ENCODE peak calls at places on chromosome X, in five cellular contexts. K, F, I, U and L are unnamed samples. For H3K4me1, the result is how much of the 10 kb centered on the place peaks cover.

GRCh38 chrX:154298312-154298711 is 2.7 kb downstream of the TKTL1 start:
- DNase-seq in U (no peak), K (no peak), F (no peak), I (no peak), L (no peak)

GRCh38 chrX:102995316-102995715 is 58.2 kb downstream of the RAB40AL start:
- DNase-seq in F (no peak), U (no peak), I (no peak), K (no peak), L (no peak)

GRCh38 chrX:113470166-113470565 is 629.5 kb upstream of the AMOT start:
- DNase-seq in K (no peak), U (no peak), I (no peak), F (no peak), L (no peak)

GRCh38 chrX:16946361-16946964 is at the start of gene REPS2:
- DNase-seq in F (no peak), U (peak), K (peak), I (peak), L (peak)

GRCh38 chrX:102837843-102838242 is 99.2 kb upstream of the RAB40AL start:
- DNase-seq in I (no peak), F (no peak), K (no peak), U (no peak), L (no peak)

GRCh38 chrX:23742174-23742692 is 843 bp downstream of the ACOT9 start:
- DNase-seq in U (peak), F (no peak), I (peak), K (peak), L (peak)

GRCh38 chrX:45557390-45557789 is 356.7 kb upstream of the DIPK2B start:
- DNase-seq in K (no peak), F (no peak), U (no peak), I (no peak), L (no peak)

GRCh38 chrX:77668391-77669237 is 117.4 kb downstream of the ATRX start:
- DNase-seq in F (no peak), U (no peak), I (peak), K (peak), L (no peak)

GRCh38 chrX:19342331-19342906 is 1.3 kb upstream of the PDHA1 start:
- DNase-seq in K (no peak), U (no peak), I (peak), F (no peak), L (no peak)

GRCh38 chrX:119482041-119482440 is 13.8 kb downstream of the SLC25A5 start:
- DNase-seq in F (no peak), K (no peak), I (no peak), U (no peak), L (no peak)

GRCh38 chrX:72255445-72255844 is 16.6 kb upstream of the ERCC6L start:
- DNase-seq in F (no peak), U (no peak), I (no peak), K (no peak), L (no peak)

GRCh38 chrX:43813898-43814297 is 68.4 kb downstream of the MAOB start:
- DNase-seq in K (no peak), I (peak), F (no peak), U (no peak), L (no peak)

GRCh38 chrX:134460861-134461218 is 875 bp downstream of the HPRT1 start:
- DNase-seq in I (peak), K (no peak), F (no peak), U (no peak), L (no peak)

GRCh38 chrX:109855501-109855900 is 122.4 kb upstream of the ACSL4 start:
- DNase-seq in U (no peak), F (no peak), I (no peak), K (peak), L (no peak)

GRCh38 chrX:153719238-153719637 is 4.9 kb downstream of the BCAP31 start:
- DNase-seq in F (no peak), K (no peak), U (no peak), I (no peak), L (no peak)

GRCh38 chrX:139563251-139563650 is 32.7 kb downstream of the F9 start:
- DNase-seq in F (no peak), K (no peak), U (no peak), I (no peak), L (no peak)

GRCh38 chrX:53086464-53086863 is 4.3 kb downstream of the TSPYL2 start:
- DNase-seq in I (no peak), F (no peak), U (no peak), K (no peak), L (no peak)

GRCh38 chrX:153688900-153689590 is 1.3 kb downstream of the SLC6A8 start:
- DNase-seq in I (peak), K (no peak), F (no peak), U (no peak), L (peak)

GRCh38 chrX:8711401-8711800 is 20.5 kb downstream of the ANOS1 start:
- DNase-seq in F (no peak), K (no peak), U (no peak), I (no peak), L (no peak)

GRCh38 chrX:54325077-54325476 is 32.8 kb downstream of the WNK3 start:
- DNase-seq in K (no peak), F (no peak), U (no peak), I (no peak), L (no peak)

GRCh38 chrX:84188320-84188834 is 378 bp upstream of the RPS6KA6 start:
- DNase-seq in I (no peak), K (no peak), U (peak), F (no peak), L (peak)

GRCh38 chrX:68807818-68808217 is 21.0 kb upstream of the EFNB1 start:
- DNase-seq in U (no peak), F (no peak), I (peak), K (no peak), L (no peak)

GRCh38 chrX:51743179-51743957 is at the start of gene GSPT2:
- DNase-seq in F (peak), I (peak), U (peak), K (no peak), L (peak)

GRCh38 chrX:19373034-19373891 is 29.5 kb downstream of the PDHA1 start:
- DNase-seq in K (no peak), U (no peak), F (no peak), I (no peak), L (no peak)

GRCh38 chrX:81174286-81174685 is 27.4 kb downstream of the HMGN5 start:
- DNase-seq in F (no peak), U (no peak), K (peak), I (peak), L (no peak)

GRCh38 chrX:56385336-56385735 is 153.2 kb downstream of the KLF8 start:
- DNase-seq in F (no peak), U (no peak), K (no peak), I (no peak), L (no peak)

GRCh38 chrX:110987292-110987691 is 108.7 kb upstream of the PAK3 start:
- DNase-seq in U (no peak), K (no peak), I (peak), F (no peak), L (no peak)

GRCh38 chrX:20315140-20315539 is 48.4 kb upstream of the RPS6KA3 start:
- DNase-seq in K (no peak), F (peak), I (no peak), U (no peak), L (no peak)

GRCh38 chrX:33686105-33686504 is 446.0 kb downstream of the FAM47A start:
- DNase-seq in F (no peak), I (no peak), U (no peak), K (no peak), L (no peak)

GRCh38 chrX:17028381-17028780 is 81.9 kb downstream of the REPS2 start:
- DNase-seq in I (no peak), K (no peak), U (no peak), F (no peak), L (no peak)

GRCh38 chrX:40107291-40108083 is 9.7 kb upstream of the BCOR start:
- DNase-seq in K (no peak), U (no peak), F (no peak), I (peak), L (peak)

GRCh38 chrX:26649534-26649933 is 433.6 kb downstream of the MAGEB5 start:
- DNase-seq in U (no peak), K (peak), I (peak), F (no peak), L (peak)

GRCh38 chrX:40080896-40081678 is 16.7 kb downstream of the BCOR start:
- DNase-seq in U (no peak), I (no peak), K (no peak), F (no peak), L (no peak)

DNA sequence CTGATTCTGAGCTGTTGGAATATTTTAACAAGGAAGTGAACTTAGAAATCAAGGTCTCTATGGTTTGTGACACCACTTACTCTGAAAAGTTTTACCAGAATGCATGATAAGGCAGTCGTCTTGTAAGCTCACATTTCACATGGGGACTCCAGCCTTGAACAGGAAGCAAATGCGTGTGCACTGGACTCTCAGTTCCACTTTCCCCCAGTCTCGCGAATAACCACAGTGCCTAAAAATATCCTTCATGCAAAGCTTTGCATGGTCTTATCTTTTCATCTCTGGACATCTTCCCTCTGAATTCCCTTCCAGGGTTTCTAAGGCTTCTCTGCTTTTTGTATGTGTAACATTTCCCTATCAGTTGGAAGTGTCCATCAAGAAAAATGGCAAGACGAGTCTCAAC is 581.8 kb downstream of the NLGN4X start:
- DNase-seq in F (peak), I (no peak), U (no peak), K (no peak), L (no peak)
- H3K4me1 ChIP-seq in F (under half), I (under half), U (under half), K (under half), L (under half)

DNA sequence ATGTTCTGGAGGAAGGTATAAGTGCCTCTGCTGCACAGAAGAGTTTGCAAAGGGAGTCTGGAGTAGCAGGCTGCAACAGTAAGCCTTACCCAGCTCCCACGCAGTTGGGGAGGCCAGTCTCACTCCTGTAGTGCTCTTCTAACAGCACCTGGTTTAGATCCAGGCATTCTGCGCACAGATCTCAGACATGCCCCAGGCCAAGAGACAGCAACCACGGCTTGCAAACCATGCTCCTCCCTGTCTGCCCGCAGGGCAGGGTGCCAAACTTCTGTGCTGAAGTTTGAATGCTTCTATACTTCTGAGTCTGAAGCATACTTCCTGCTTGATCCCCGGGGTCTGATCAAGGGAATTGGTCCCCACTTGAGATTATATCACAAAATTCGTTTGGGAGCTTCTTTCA is 106.3 kb downstream of the LINC00632 start:
- DNase-seq in I (no peak), U (no peak), K (no peak), F (no peak), L (no peak)
- TF ChIP-seq GABPA in I (no peak), U (no peak), K (no peak), F (no peak), L (no peak)

GRCh38 chrX:46910415-46910814 is 1.8 kb upstream of the JADE3 start:
- DNase-seq in K (no peak), U (no peak), I (no peak), F (no peak), L (no peak)

GRCh38 chrX:46912673-46913491 is 661 bp downstream of the JADE3 start:
- DNase-seq in K (peak), U (no peak), F (no peak), I (peak), L (peak)

GRCh38 chrX:46916273-46916672 is 4.1 kb downstream of the JADE3 start:
- DNase-seq in U (no peak), I (no peak), F (no peak), K (no peak), L (no peak)

GRCh38 chrX:46912098-46912672 is at the start of gene JADE3:
- DNase-seq in I (peak), U (peak), K (peak), F (no peak), L (peak)

DNA sequence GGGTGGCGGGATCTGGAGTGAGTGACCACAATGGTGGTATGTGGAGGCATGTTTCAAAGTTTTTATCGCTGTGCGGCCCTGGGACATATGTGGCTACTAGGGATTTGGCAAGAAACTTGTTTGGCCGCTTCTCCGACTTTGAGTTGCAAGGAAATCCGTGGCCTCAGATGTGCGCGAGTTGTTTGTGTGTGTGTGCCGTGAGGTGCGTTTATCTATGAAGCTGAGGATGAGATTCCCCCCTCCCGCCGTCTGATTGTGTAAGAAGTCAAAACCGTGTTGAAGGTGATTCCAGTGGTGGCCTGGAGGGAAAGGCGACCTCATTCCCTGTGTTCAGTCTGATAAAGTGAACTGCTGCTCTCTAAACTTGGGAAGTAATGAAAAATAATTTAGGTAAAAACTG is 1.5 kb downstream of the JADE3 start:
- DNase-seq in I (peak), K (peak), F (no peak), U (no peak), L (peak)
- TF ChIP-seq USF2 in I (no peak), K (no peak), F (no peak), U (no peak), L (no peak)

GRCh38 chrX:124215786-124216185 is 116.7 kb upstream of the TEX13D start:
- DNase-seq in U (no peak), I (no peak), K (no peak), F (no peak), L (no peak)
- H3K4me1 ChIP-seq in U (under half), I (under half), K (under half), F (under half), L (under half)

DNA sequence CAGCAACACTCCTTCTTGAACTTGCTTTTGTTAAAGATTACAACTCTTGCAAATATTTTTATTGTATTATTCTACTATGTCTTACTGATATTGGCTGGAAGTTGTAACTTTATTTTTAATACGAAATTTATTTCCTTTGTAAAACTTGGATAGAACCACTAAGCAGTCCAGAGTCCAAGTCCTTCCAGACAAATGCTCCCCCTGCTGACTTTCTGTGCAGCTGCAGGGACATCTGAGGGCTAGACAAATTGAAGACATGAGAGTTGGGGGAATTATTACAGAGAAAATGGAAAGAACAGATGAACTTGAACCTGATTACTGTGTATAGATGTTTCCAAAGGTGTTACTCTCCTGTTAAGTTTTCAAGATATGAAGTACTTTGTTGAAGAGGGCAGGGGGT is 238.8 kb downstream of the GRIA3 start:
- DNase-seq in U (no peak), K (peak), F (no peak), I (peak), L (peak)
- TF ChIP-seq GABPA in U (no peak), K (no peak), F (no peak), I (no peak), L (no peak)

DNA sequence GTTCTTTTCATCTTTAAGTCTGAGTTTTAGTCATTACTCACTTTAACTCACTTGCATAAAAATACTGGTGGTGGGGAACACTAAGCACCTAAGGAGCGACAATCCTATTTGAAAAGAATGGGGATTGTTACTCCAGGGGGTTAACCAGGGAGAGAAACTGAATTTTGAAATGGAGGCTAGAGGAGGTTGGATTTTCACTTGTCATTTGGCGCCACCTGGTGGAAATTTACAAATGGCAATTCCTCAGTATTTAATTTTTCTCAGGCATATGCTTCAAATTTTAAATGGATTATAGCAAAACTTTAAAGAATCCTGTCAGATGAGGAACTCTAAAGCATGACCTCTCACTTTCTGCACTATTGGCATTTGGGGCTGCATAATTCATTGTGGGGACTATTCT is 2.7 kb upstream of the GEMIN8 start:
- DNase-seq in I (peak), F (no peak), U (no peak), K (peak), L (peak)
- TF ChIP-seq USF2 in I (no peak), F (no peak), U (no peak), K (no peak), L (no peak)

GRCh38 chrX:123924181-123924580 is 37.3 kb upstream of the STAG2 start:
- DNase-seq in U (no peak), I (no peak), F (no peak), K (no peak), L (no peak)
- H3K4me1 ChIP-seq in U (under half), I (under half), F (under half), K (under half), L (under half)

DNA sequence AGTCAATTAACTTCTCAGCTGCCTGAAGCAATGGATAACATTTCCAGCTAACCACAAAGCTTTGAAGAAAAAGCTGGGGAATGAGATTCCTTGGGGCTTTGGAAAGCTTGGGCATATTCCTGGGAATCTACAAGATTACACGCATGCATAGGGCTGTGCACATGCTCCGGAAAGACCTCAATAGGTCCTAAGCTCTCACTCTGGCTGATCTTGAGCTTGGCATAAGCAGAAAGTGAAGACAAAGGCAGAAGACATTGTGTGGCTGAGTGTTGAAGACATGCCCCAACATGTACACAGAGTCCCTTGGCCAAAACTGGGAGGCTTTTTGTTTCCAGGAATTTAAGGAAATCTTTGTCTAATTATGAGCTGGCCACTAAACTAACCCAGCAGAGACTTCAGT is 31.2 kb downstream of the ATG4A start:
- DNase-seq in I (no peak), F (no peak), K (no peak), U (no peak), L (no peak)
- TF ChIP-seq GABPA in I (no peak), F (no peak), K (no peak), U (no peak), L (no peak)

GRCh38 chrX:12950851-12951589 is 23.9 kb upstream of the TMSB4X start:
- DNase-seq in F (peak), I (peak), U (no peak), K (peak), L (peak)

GRCh38 chrX:12948495-12948894 is 26.4 kb upstream of the TMSB4X start:
- DNase-seq in K (no peak), I (no peak), U (no peak), F (no peak), L (no peak)

GRCh38 chrX:12949205-12949926 is 25.5 kb upstream of the TMSB4X start:
- DNase-seq in F (peak), U (no peak), I (no peak), K (no peak), L (no peak)

GRCh38 chrX:12951590-12951965 is 23.3 kb upstream of the TMSB4X start:
- DNase-seq in I (no peak), F (no peak), K (no peak), U (no peak), L (no peak)

DNA sequence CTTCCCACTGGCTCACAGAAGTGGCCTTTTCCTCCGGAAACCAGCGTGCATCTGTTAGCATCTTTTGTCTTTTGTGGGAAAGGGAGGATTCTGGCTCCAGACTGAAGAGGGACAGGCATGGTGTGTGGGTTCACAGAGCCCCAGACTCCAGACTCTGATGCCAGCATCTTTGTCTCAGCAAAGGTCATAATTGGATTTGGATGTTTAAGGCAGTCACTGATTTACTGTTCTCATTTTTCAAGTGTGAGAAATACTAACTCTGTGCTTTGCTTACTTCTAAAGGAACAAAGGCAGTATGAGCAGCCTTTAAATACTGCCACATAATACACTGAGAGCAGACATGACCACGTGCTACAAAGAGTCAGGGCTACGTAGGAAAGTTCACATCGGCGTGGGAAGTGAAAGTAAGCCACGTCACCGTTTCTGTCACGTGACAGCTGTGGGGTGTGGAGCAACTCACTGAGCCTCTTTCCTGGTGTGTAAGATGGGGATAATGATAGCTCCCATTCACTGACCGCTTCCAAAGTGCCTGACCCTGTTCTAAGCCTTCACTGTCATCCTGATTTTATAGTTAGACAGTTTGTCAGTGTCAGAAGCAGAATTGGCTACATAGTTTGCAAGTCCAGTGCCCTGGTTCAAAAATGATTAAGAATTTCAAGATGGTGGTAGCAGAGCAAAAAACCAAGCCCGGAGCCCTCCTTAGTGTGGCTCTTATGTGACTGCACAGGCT is 24.8 kb upstream of the TMSB4X start:
- DNase-seq in U (no peak), F (peak), I (peak), K (no peak), L (no peak)
- TF ChIP-seq USF2 in U (no peak), F (peak), I (peak), K (no peak), L (peak)

GRCh38 chrX:100316987-100317386 is 93.1 kb downstream of the PCDH19 start:
- DNase-seq in I (no peak), U (no peak), F (no peak), K (no peak), L (no peak)
- H3K4me1 ChIP-seq in I (under half), U (under half), F (under half), K (under half), L (under half)